ENCODE peak calls at places on chromosomes 5 and 9, in nine cellular contexts. T, K, A, X, U, Q, M, B and O are unnamed samples.

GRCh38 chr5:122366501-122366900 is 54.5 kb downstream of the SNCAIP start:
- DNase-seq in A (no peak), B (no peak), Q (no peak), U (peak), M (no peak), X (no peak), T (no peak), K (peak), O (no peak)

GRCh38 chr5:127833999-127834953 is 131.1 kb downstream of the CCDC192 start:
- DNase-seq in B (no peak), U (peak), T (no peak), K (peak), X (no peak), M (no peak), A (peak), Q (no peak), O (no peak)

GRCh38 chr9:69421908-69422801 is 97.1 kb downstream of the ENTREP1 start:
- DNase-seq in Q (peak), K (peak), T (peak), M (peak), B (peak), X (peak), A (peak), U (peak), O (peak)

GRCh38 chr5:120405923-120406322 is 58.2 kb upstream of the PRR16 start:
- DNase-seq in B (no peak), Q (no peak), K (peak), T (no peak), U (peak), A (no peak), M (peak), X (no peak), O (no peak)

GRCh38 chr5:132760043-132760420 is 12.8 kb downstream of the CCNI2 start:
- DNase-seq in M (no peak), B (no peak), T (no peak), Q (no peak), A (no peak), U (no peak), K (no peak), X (no peak), O (no peak)

GRCh38 chr9:98406469-98406868 is 151.0 kb upstream of the TBC1D2 start:
- DNase-seq in K (no peak), A (no peak), T (no peak), B (no peak), Q (no peak), U (no peak), X (no peak), M (no peak), O (no peak)

GRCh38 chr9:21890696-21891095 is 88.3 kb downstream of the MTAP start:
- DNase-seq in M (no peak), A (no peak), B (no peak), T (no peak), X (no peak), U (no peak), Q (no peak), K (no peak), O (no peak)

GRCh38 chr5:83375049-83375710 is 96.4 kb upstream of the VCAN start:
- DNase-seq in U (peak), K (peak), T (no peak), X (no peak), Q (no peak), B (no peak), A (no peak), M (no peak), O (no peak)

GRCh38 chr9:87707805-87708500 is 18.0 kb upstream of the CTSL start:
- DNase-seq in B (no peak), T (no peak), X (no peak), U (no peak), K (peak), M (no peak), Q (no peak), A (no peak), O (no peak)

DNA sequence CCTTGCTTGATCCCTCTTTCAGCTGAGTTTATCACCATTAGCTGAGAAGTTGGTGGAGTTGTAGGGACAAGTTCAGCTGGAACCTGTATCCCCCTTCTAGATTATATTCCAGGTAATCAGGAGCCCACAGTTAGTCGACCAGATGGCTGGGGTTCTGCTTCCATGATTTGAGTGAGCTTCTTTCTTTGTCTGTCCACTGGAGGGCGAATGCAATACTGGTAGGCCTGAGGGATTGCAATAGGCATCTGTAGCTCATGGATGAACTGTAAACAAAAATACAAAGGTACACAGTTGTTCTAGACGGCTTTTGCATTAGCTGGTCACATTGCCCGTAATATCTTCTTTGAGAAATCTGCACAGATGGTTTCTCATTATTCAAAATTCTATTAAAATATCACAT is 88.9 kb downstream of the PCSK5 start:
- DNase-seq in K (peak), M (no peak), X (peak), T (no peak), B (no peak), A (no peak), Q (peak), U (no peak), O (no peak)
- TF ChIP-seq CTCF in K (peak), M (no peak), X (no peak), T (no peak), B (no peak), A (peak), Q (no peak), U (peak), O (peak)

GRCh38 chr9:71628247-71628646 is 140.1 kb downstream of the CEMIP2 start:
- DNase-seq in X (no peak), K (peak), A (no peak), T (no peak), Q (no peak), B (no peak), U (peak), M (no peak), O (no peak)
- TF ChIP-seq CTCF in X (no peak), K (peak), A (peak), T (no peak), Q (no peak), B (no peak), U (peak), M (peak), O (peak)

GRCh38 chr5:149224282-149224681 is 47.4 kb upstream of the AFAP1L1 start:
- DNase-seq in A (no peak), M (no peak), K (no peak), B (no peak), X (no peak), T (no peak), U (no peak), Q (no peak), O (no peak)

GRCh38 chr5:149223081-149223848 is 48.4 kb upstream of the AFAP1L1 start:
- DNase-seq in B (no peak), T (no peak), A (no peak), X (no peak), Q (no peak), M (no peak), U (no peak), K (no peak), O (no peak)

GRCh38 chr5:149227168-149227826 is 44.4 kb upstream of the AFAP1L1 start:
- DNase-seq in Q (peak), A (no peak), T (no peak), U (peak), X (no peak), B (no peak), M (peak), K (peak), O (no peak)

GRCh38 chr5:149229298-149229937 is 42.2 kb upstream of the AFAP1L1 start:
- DNase-seq in U (no peak), T (no peak), A (no peak), K (no peak), B (no peak), X (no peak), Q (no peak), M (no peak), O (no peak)

GRCh38 chr5:149228610-149229297 is 42.9 kb upstream of the AFAP1L1 start:
- DNase-seq in Q (peak), B (peak), K (peak), A (peak), T (no peak), U (peak), M (peak), X (no peak), O (no peak)
- TF ChIP-seq CTCF in Q (peak), B (peak), K (peak), A (peak), T (peak), U (peak), M (peak), X (no peak), O (peak)

DNA sequence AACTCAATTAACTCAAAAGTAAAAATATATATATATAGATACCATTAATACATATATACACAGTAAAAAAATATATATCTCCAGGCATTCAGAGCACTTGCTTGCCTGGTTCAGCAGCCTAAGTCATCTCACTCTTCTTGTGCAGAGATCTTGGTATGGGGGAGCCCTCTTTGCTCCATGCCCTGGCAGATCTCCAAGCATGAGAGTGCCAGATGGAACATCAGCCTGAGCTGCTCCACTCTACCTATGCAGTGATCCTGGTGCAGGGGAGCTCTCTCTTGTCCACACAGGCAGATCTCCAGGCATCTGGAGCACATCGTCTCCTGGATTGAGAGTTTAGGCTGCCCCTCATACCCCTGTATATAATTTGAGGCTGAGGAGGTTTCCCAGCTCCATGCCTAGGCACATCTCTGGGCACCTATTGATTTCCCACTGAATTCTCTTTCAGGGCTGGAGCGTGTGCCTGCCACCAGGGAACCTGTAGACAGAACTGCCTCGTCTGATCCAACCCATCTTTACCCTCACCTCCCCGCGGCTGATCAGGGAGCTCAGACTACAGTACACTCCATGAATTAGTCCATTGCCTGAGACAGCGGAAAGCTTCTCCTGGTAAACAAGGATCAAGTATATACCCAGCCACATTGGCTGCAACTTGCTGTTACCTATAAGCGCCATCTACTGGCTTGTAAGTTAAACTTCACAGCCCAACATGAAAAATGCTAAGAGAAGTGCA is 342.4 kb upstream of the GRIA1 start:
- DNase-seq in X (peak), T (no peak), Q (peak), K (peak), B (no peak), M (peak), A (peak), U (peak), O (no peak)
- TF ChIP-seq CTCF in X (peak), T (peak), Q (peak), K (peak), B (no peak), M (peak), A (peak), U (peak), O (peak)

DNA sequence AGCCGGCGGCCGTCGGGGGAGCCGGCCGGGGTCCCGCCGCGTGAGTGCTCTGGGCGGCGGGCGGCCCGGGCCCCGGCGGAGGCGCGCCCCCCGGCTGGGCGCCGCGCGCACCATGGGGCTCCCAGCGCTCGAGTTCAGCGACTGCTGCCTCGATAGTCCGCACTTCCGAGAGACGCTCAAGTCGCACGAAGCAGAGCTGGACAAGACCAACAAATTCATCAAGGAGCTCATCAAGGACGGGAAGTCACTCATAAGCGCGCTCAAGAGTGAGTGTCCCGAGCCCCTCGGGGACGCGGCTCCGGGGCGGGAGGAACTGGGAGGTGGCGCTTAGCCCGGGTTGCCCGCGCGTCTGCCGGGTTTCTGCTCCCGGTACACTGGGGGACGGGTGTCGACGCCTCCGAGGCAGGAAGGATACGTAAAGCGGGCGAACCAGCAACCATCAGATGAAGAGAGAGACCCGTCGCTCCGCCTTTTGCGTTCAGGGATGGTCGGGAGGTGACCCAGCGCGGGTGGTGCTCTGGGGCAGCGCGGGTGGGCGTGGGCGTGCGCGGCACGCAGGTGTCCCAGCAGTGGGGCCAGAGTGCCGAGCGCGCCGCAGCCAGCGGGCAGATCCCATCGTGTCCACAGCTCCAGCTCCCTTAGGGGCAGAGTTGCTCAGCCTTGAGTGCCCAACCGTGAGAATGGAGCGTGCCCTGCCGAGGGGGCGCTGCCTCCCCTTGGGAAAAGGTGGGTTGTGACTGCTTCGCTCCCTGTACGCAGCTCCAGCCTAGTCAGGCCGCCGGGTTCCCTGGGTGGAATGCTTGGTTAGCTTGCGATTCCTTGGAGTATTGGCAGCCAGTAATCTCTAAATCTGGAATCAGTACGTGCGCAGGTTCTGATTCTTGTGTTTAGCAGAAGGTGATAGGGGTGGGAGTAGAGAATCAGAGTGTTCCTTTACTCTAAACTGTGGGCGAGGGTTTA is 753 bp downstream of the ARHGAP26 start:
- DNase-seq in T (peak), U (peak), K (peak), X (peak), B (peak), Q (peak), M (peak), A (peak), O (peak)
- TF ChIP-seq CTCF in T (peak), U (no peak), K (no peak), X (no peak), B (no peak), Q (no peak), M (peak), A (peak), O (no peak)